ENCODE peak calls at places on chromosomes 2 and 18, in seven cellular contexts. One of them, this sample, is unnamed.

GRCh38 chr2:110105608-110106467 is 9.8 kb downstream of the MALL start:
- DNase-seq in GM20000: no peak
- DNase-seq in ELR: peak; percentile 95
- DNase-seq in NCI-H1436: no peak
- DNase-seq in PC-9: peak; percentile 81
- DNase-seq in caudate nucleus: no peak
- DNase-seq in HTR-8/SVneo: peak; percentile 84
- DNase-seq in this sample: no peak

GRCh38 chr2:236507393-236508085 is 62.1 kb upstream of the ACKR3 start:
- DNase-seq in GM20000: peak; percentile 74
- DNase-seq in ELR: peak; percentile 2
- DNase-seq in NCI-H1436: no peak
- DNase-seq in PC-9: peak; percentile 55
- DNase-seq in caudate nucleus: peak; percentile 38
- DNase-seq in HTR-8/SVneo: no peak
- DNase-seq in this sample: peak; percentile 43

GRCh38 chr2:178962805-178963433 is 87.0 kb downstream of the CCDC141 start:
- DNase-seq in GM20000: no peak
- DNase-seq in ELR: no peak
- DNase-seq in NCI-H1436: no peak
- DNase-seq in PC-9: no peak
- DNase-seq in caudate nucleus: no peak
- DNase-seq in HTR-8/SVneo: no peak
- DNase-seq in this sample: no peak

GRCh38 chr2:12465631-12466135 is 251.1 kb upstream of the TRIB2 start:
- DNase-seq in GM20000: no peak
- DNase-seq in ELR: no peak
- DNase-seq in NCI-H1436: no peak
- DNase-seq in PC-9: no peak
- DNase-seq in caudate nucleus: no peak
- DNase-seq in HTR-8/SVneo: no peak
- DNase-seq in this sample: no peak

GRCh38 chr2:60351802-60352201 is 201.7 kb downstream of the BCL11A start:
- DNase-seq in GM20000: no peak
- DNase-seq in ELR: no peak
- DNase-seq in NCI-H1436: no peak
- DNase-seq in PC-9: no peak
- DNase-seq in caudate nucleus: no peak
- DNase-seq in HTR-8/SVneo: no peak
- DNase-seq in this sample: no peak

GRCh38 chr2:30664761-30665358 is 142.4 kb downstream of the CAPN13 start:
- DNase-seq in GM20000: no peak
- DNase-seq in ELR: peak; percentile 95
- DNase-seq in NCI-H1436: no peak
- DNase-seq in PC-9: peak; percentile 69
- DNase-seq in caudate nucleus: no peak
- DNase-seq in HTR-8/SVneo: peak; percentile 86
- DNase-seq in this sample: no peak

GRCh38 chr18:77366067-77366724 is 116.5 kb downstream of the GALR1 start:
- DNase-seq in GM20000: no peak
- DNase-seq in ELR: no peak
- DNase-seq in NCI-H1436: no peak
- DNase-seq in PC-9: no peak
- DNase-seq in caudate nucleus: no peak
- DNase-seq in HTR-8/SVneo: no peak
- DNase-seq in this sample: no peak

GRCh38 chr2:168758970-168759820 is 43.2 kb upstream of the NOSTRIN start:
- DNase-seq in GM20000: peak; percentile 51
- DNase-seq in ELR: peak; percentile 70
- DNase-seq in NCI-H1436: peak; percentile 2
- DNase-seq in PC-9: no peak
- DNase-seq in caudate nucleus: no peak
- DNase-seq in HTR-8/SVneo: peak; percentile 37
- DNase-seq in this sample: peak; percentile 22

GRCh38 chr2:1835581-1836201 is 91.4 kb upstream of the PXDN start:
- DNase-seq in GM20000: no peak
- DNase-seq in ELR: no peak
- DNase-seq in NCI-H1436: no peak
- DNase-seq in PC-9: no peak
- DNase-seq in caudate nucleus: no peak
- DNase-seq in HTR-8/SVneo: no peak
- DNase-seq in this sample: no peak

GRCh38 chr2:44522846-44523245 is 161.1 kb downstream of the CAMKMT start:
- DNase-seq in GM20000: no peak
- DNase-seq in ELR: no peak
- DNase-seq in NCI-H1436: no peak
- DNase-seq in PC-9: no peak
- DNase-seq in caudate nucleus: no peak
- DNase-seq in HTR-8/SVneo: no peak
- DNase-seq in this sample: no peak

GRCh38 chr2:150169230-150169629 is 318.2 kb downstream of the RND3 start:
- DNase-seq in GM20000: no peak
- DNase-seq in ELR: no peak
- DNase-seq in NCI-H1436: no peak
- DNase-seq in PC-9: no peak
- DNase-seq in caudate nucleus: no peak
- DNase-seq in HTR-8/SVneo: no peak
- DNase-seq in this sample: no peak

GRCh38 chr2:141611981-141612380 is 518.8 kb downstream of the LRP1B start:
- DNase-seq in GM20000: no peak
- DNase-seq in ELR: peak; percentile 84
- DNase-seq in NCI-H1436: no peak
- DNase-seq in PC-9: no peak
- DNase-seq in caudate nucleus: no peak
- DNase-seq in HTR-8/SVneo: no peak
- DNase-seq in this sample: no peak

GRCh38 chr18:22102948-22103663 is 66.3 kb upstream of the GATA6 start:
- DNase-seq in GM20000: no peak
- DNase-seq in ELR: no peak
- DNase-seq in NCI-H1436: no peak
- DNase-seq in PC-9: no peak
- DNase-seq in caudate nucleus: no peak
- DNase-seq in HTR-8/SVneo: no peak
- DNase-seq in this sample: no peak

GRCh38 chr2:147913701-147914480 is 69.1 kb downstream of the ACVR2A start:
- DNase-seq in GM20000: no peak
- DNase-seq in ELR: peak; percentile 16
- DNase-seq in NCI-H1436: no peak
- DNase-seq in PC-9: no peak
- DNase-seq in caudate nucleus: no peak
- DNase-seq in HTR-8/SVneo: no peak
- DNase-seq in this sample: no peak

GRCh38 chr18:60929966-60930365 is 403.3 kb upstream of the CDH20 start:
- DNase-seq in GM20000: no peak
- DNase-seq in ELR: no peak
- DNase-seq in NCI-H1436: no peak
- DNase-seq in PC-9: no peak
- DNase-seq in caudate nucleus: no peak
- DNase-seq in HTR-8/SVneo: no peak
- DNase-seq in this sample: no peak

GRCh38 chr2:132670961-132671781 is 1.2 kb upstream of the LYPD1 start:
- DNase-seq in GM20000: no peak
- DNase-seq in ELR: peak; percentile 98
- DNase-seq in NCI-H1436: no peak
- DNase-seq in PC-9: peak; percentile 33
- DNase-seq in caudate nucleus: no peak
- DNase-seq in HTR-8/SVneo: peak; percentile 57
- DNase-seq in this sample: no peak

GRCh38 chr2:119592436-119592835 is 48.2 kb downstream of the CFAP221 start:
- DNase-seq in GM20000: no peak
- DNase-seq in ELR: no peak
- DNase-seq in NCI-H1436: no peak
- DNase-seq in PC-9: no peak
- DNase-seq in caudate nucleus: no peak
- DNase-seq in HTR-8/SVneo: no peak
- DNase-seq in this sample: no peak

GRCh38 chr2:120066708-120067547 is 54.1 kb downstream of the EPB41L5 start:
- DNase-seq in GM20000: no peak
- DNase-seq in ELR: no peak
- DNase-seq in NCI-H1436: no peak
- DNase-seq in PC-9: no peak
- DNase-seq in caudate nucleus: no peak
- DNase-seq in HTR-8/SVneo: no peak
- DNase-seq in this sample: no peak

GRCh38 chr2:127425540-127426490 is 7.6 kb downstream of the PROC start:
- DNase-seq in GM20000: no peak
- DNase-seq in ELR: no peak
- DNase-seq in NCI-H1436: no peak
- DNase-seq in PC-9: no peak
- DNase-seq in caudate nucleus: no peak
- DNase-seq in HTR-8/SVneo: no peak
- DNase-seq in this sample: no peak

GRCh38 chr18:62832282-62832681 is 116.9 kb downstream of the PHLPP1 start:
- DNase-seq in GM20000: peak; percentile 14
- DNase-seq in ELR: no peak
- DNase-seq in NCI-H1436: no peak
- DNase-seq in PC-9: no peak
- DNase-seq in caudate nucleus: no peak
- DNase-seq in HTR-8/SVneo: no peak
- DNase-seq in this sample: no peak

GRCh38 chr2:24016376-24016761 is 6.5 kb downstream of the MFSD2B start:
- DNase-seq in GM20000: no peak
- DNase-seq in ELR: peak; percentile 34
- DNase-seq in NCI-H1436: no peak
- DNase-seq in PC-9: peak; percentile 37
- DNase-seq in caudate nucleus: no peak
- DNase-seq in HTR-8/SVneo: no peak
- DNase-seq in this sample: no peak

GRCh38 chr2:10036095-10036879 is 7.1 kb upstream of the KLF11 start:
- DNase-seq in GM20000: no peak
- DNase-seq in ELR: peak; percentile 51
- DNase-seq in NCI-H1436: no peak
- DNase-seq in PC-9: peak; percentile 40
- DNase-seq in caudate nucleus: peak; percentile 68
- DNase-seq in HTR-8/SVneo: peak; percentile 82
- DNase-seq in this sample: no peak

GRCh38 chr2:98915751-98916358 is 20.2 kb downstream of the CRACDL start:
- DNase-seq in GM20000: no peak
- DNase-seq in ELR: peak; percentile 31
- DNase-seq in NCI-H1436: no peak
- DNase-seq in PC-9: no peak
- DNase-seq in caudate nucleus: no peak
- DNase-seq in HTR-8/SVneo: no peak
- DNase-seq in this sample: no peak

GRCh38 chr2:141021611-141022010 is 1109.2 kb downstream of the LRP1B start:
- DNase-seq in GM20000: no peak
- DNase-seq in ELR: peak; percentile 30
- DNase-seq in NCI-H1436: no peak
- DNase-seq in PC-9: no peak
- DNase-seq in caudate nucleus: no peak
- DNase-seq in HTR-8/SVneo: no peak
- DNase-seq in this sample: no peak

GRCh38 chr2:178877874-178878273 is 70.7 kb upstream of the TTN start:
- DNase-seq in GM20000: no peak
- DNase-seq in ELR: no peak
- DNase-seq in NCI-H1436: no peak
- DNase-seq in PC-9: no peak
- DNase-seq in caudate nucleus: no peak
- DNase-seq in HTR-8/SVneo: no peak
- DNase-seq in this sample: no peak

GRCh38 chr2:45778720-45779171 is 127.3 kb downstream of the PRKCE start:
- DNase-seq in GM20000: peak; percentile 61
- DNase-seq in ELR: peak; percentile 84
- DNase-seq in NCI-H1436: no peak
- DNase-seq in PC-9: peak; percentile 68
- DNase-seq in caudate nucleus: peak; percentile 14
- DNase-seq in HTR-8/SVneo: peak; percentile 85
- DNase-seq in this sample: no peak

GRCh38 chr2:101113441-101114267 is 37.5 kb downstream of the TBC1D8 start:
- DNase-seq in GM20000: no peak
- DNase-seq in ELR: peak; percentile 62
- DNase-seq in NCI-H1436: peak; percentile 37
- DNase-seq in PC-9: peak; percentile 69
- DNase-seq in caudate nucleus: no peak
- DNase-seq in HTR-8/SVneo: no peak
- DNase-seq in this sample: no peak

GRCh38 chr2:5365871-5366461 is 326.2 kb upstream of the SOX11 start:
- DNase-seq in GM20000: peak; percentile 45
- DNase-seq in ELR: peak; percentile 0
- DNase-seq in NCI-H1436: no peak
- DNase-seq in PC-9: peak; percentile 41
- DNase-seq in caudate nucleus: no peak
- DNase-seq in HTR-8/SVneo: no peak
- DNase-seq in this sample: peak; percentile 46

GRCh38 chr2:38184964-38185603 is 109.1 kb upstream of the CYP1B1 start:
- DNase-seq in GM20000: peak; percentile 62
- DNase-seq in ELR: peak; percentile 63
- DNase-seq in NCI-H1436: no peak
- DNase-seq in PC-9: no peak
- DNase-seq in caudate nucleus: no peak
- DNase-seq in HTR-8/SVneo: no peak
- DNase-seq in this sample: no peak

GRCh38 chr2:180677200-180677599 is 303.2 kb upstream of the UBE2E3 start:
- DNase-seq in GM20000: no peak
- DNase-seq in ELR: no peak
- DNase-seq in NCI-H1436: no peak
- DNase-seq in PC-9: no peak
- DNase-seq in caudate nucleus: no peak
- DNase-seq in HTR-8/SVneo: no peak
- DNase-seq in this sample: no peak

GRCh38 chr2:230912046-230912445 is 13.0 kb downstream of the GPR55 start:
- DNase-seq in GM20000: no peak
- DNase-seq in ELR: no peak
- DNase-seq in NCI-H1436: no peak
- DNase-seq in PC-9: no peak
- DNase-seq in caudate nucleus: no peak
- DNase-seq in HTR-8/SVneo: no peak
- DNase-seq in this sample: no peak

GRCh38 chr18:34158881-34159690 is 65.6 kb downstream of the NOL4 start:
- DNase-seq in GM20000: peak; percentile 12
- DNase-seq in ELR: no peak
- DNase-seq in NCI-H1436: peak; percentile 92
- DNase-seq in PC-9: no peak
- DNase-seq in caudate nucleus: peak; percentile 39
- DNase-seq in HTR-8/SVneo: no peak
- DNase-seq in this sample: no peak

GRCh38 chr2:215693269-215693998 is 257.6 kb upstream of the FN1 start:
- DNase-seq in GM20000: no peak
- DNase-seq in ELR: peak; percentile 93
- DNase-seq in NCI-H1436: no peak
- DNase-seq in PC-9: no peak
- DNase-seq in caudate nucleus: no peak
- DNase-seq in HTR-8/SVneo: peak; percentile 39
- DNase-seq in this sample: no peak

GRCh38 chr2:73232471-73233153 is 427 bp downstream of the PRADC1 start:
- DNase-seq in GM20000: peak; percentile 49
- DNase-seq in ELR: peak; percentile 30
- DNase-seq in NCI-H1436: no peak
- DNase-seq in PC-9: peak; percentile 14
- DNase-seq in caudate nucleus: no peak
- DNase-seq in HTR-8/SVneo: no peak
- DNase-seq in this sample: no peak

GRCh38 chr2:127157651-127158460 is 50.9 kb upstream of the BIN1 start:
- DNase-seq in GM20000: no peak
- DNase-seq in ELR: peak; percentile 51
- DNase-seq in NCI-H1436: no peak
- DNase-seq in PC-9: no peak
- DNase-seq in caudate nucleus: no peak
- DNase-seq in HTR-8/SVneo: no peak
- DNase-seq in this sample: no peak